ENCODE peak calls at places on chromosomes 5 and 9, in six cellular contexts. O is lung; Y is effector memory CD4-positive, alpha-beta T cell; A is heart right ventricle; M is naive thymus-derived CD4-positive, alpha-beta T cell; L is adrenal gland. Q is an unnamed sample. For H3K4me1 and H3K36me3, the result is how much of the 10 kb centered on the place peaks cover.

GRCh38 chr9:3200331-3200774 is 325.4 kb downstream of the RFX3 start:
- DNase-seq in M (no peak), A (no peak), L (no peak), Y (no peak), O (no peak), Q (no peak)

GRCh38 chr5:115487750-115488149 is 56.8 kb downstream of the FEM1C start:
- DNase-seq in A (no peak), M (no peak), L (no peak), Y (no peak), O (no peak), Q (no peak)

GRCh38 chr9:109910616-109911568 is 130.9 kb downstream of the PALM2AKAP2 start:
- DNase-seq in L (peak), O (no peak), A (no peak), Y (no peak), M (no peak), Q (no peak)

GRCh38 chr9:470041-470781 is 255.5 kb downstream of the DOCK8 start:
- DNase-seq in L (peak), A (peak), M (peak), O (peak), Y (peak), Q (peak)

GRCh38 chr9:118595719-118596305 is 773.4 kb downstream of the BRINP1 start:
- DNase-seq in M (no peak), L (peak), Y (no peak), O (no peak), A (no peak), Q (no peak)

GRCh38 chr9:74573792-74574191 is 76.7 kb downstream of the RORB start:
- DNase-seq in O (no peak), M (no peak), A (no peak), L (no peak), Y (no peak), Q (peak)

GRCh38 chr5:58265531-58265930 is 194.4 kb downstream of the PLK2 start:
- DNase-seq in L (no peak), Y (no peak), A (no peak), M (no peak), O (no peak), Q (no peak)

GRCh38 chr5:39980056-39980455 is 555.3 kb upstream of the DAB2 start:
- DNase-seq in O (no peak), Y (no peak), L (no peak), M (no peak), A (no peak), Q (no peak)

GRCh38 chr5:125269926-125270325 is 523.5 kb upstream of the ZNF608 start:
- DNase-seq in A (no peak), L (no peak), O (no peak), M (no peak), Y (no peak), Q (no peak)

GRCh38 chr9:74963043-74963442 is 10.3 kb upstream of the C9orf40 start:
- DNase-seq in M (no peak), O (no peak), Y (no peak), A (no peak), L (no peak), Q (no peak)

GRCh38 chr9:84755375-84755774 is 85.8 kb downstream of the NTRK2 start:
- DNase-seq in L (no peak), M (no peak), A (no peak), O (no peak), Y (no peak), Q (no peak)

GRCh38 chr9:130839237-130840111 is 4.4 kb downstream of the ABL1 start:
- DNase-seq in L (no peak), O (no peak), Y (no peak), A (no peak), M (no peak), Q (no peak)
- H3K4me1 ChIP-seq in L (half or more), O (under half), Y (under half), A (half or more), M (under half), Q (under half)

GRCh38 chr5:157063776-157064430 is 5.0 kb upstream of the HAVCR1 start:
- DNase-seq in A (no peak), O (no peak), L (no peak), M (no peak), Y (no peak), Q (no peak)
- H3K36me3 ChIP-seq in A (under half), O (under half), L (under half), M (under half), Y (under half), Q (under half)

GRCh38 chr5:159459951-159460538 is 129.8 kb upstream of the IL12B start:
- DNase-seq in O (no peak), A (no peak), M (no peak), L (no peak), Y (no peak), Q (no peak)
- H3K4me1 ChIP-seq in O (under half), A (under half), M (under half), L (under half), Y (under half), Q (under half)

GRCh38 chr5:75384218-75384617 is 47.2 kb downstream of the HMGCR start:
- DNase-seq in Y (no peak), L (no peak), A (no peak), M (no peak), O (no peak), Q (no peak)
- H3K36me3 ChIP-seq in Y (under half), L (under half), A (half or more), M (under half), O (under half), Q (under half)

GRCh38 chr9:22433691-22434090 is 12.9 kb upstream of the DMRTA1 start:
- DNase-seq in A (no peak), O (no peak), L (no peak), M (no peak), Y (no peak), Q (no peak)
- H3K4me1 ChIP-seq in A (under half), O (under half), L (under half), M (under half), Y (under half), Q (under half)

DNA sequence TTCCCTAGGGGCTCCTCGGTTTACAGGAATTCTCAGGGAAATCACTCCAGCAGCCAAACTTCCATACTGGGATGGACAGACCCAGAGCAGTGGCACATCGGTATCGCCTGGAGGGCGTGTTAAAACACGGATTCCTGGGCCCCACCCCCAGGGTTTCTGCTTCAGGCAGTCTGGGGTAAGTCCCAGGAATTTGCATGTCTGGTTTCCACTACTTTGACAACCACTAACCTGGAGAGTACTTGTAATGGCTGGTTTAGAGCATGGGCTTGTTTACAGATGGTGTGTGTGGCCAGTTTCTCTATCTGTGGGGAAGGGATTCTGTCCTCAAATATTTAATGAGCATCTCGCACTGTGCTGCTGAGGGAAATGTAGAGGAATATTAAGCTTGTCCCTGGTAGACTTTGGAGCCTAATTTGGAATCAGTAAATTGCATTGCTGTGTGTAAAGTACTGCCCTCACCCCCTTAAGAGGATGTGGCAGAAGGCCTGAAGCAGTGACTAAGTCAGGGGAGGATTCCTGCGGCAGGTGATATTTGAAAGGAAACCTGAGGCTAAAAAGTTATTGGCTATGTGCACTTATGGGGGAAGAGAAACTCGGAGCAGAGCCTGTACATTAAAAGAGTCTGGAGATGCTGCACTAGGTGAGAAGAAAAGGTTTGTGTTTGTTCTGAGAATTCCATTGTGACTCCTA is 18.6 kb upstream of the TJP2 start:
- DNase-seq in M (no peak), A (no peak), L (no peak), Y (no peak), O (peak), Q (no peak)
- H3K36me3 ChIP-seq in M (under half), A (under half), L (under half), Y (under half), O (under half), Q (under half)

GRCh38 chr9:87534957-87535356 is 37.3 kb downstream of the DAPK1 start:
- DNase-seq in Y (no peak), M (no peak), O (no peak), L (no peak), A (no peak), Q (no peak)
- H3K4me1 ChIP-seq in Y (under half), M (under half), O (under half), L (under half), A (under half), Q (under half)

GRCh38 chr9:89342948-89343347 is 24.6 kb downstream of the SECISBP2 start:
- DNase-seq in M (no peak), A (no peak), O (no peak), Y (no peak), L (no peak), Q (no peak)

GRCh38 chr9:89345476-89345875 is 27.2 kb downstream of the SECISBP2 start:
- DNase-seq in A (no peak), O (no peak), L (no peak), M (no peak), Y (no peak), Q (no peak)

GRCh38 chr9:89340332-89340731 is 22.0 kb downstream of the SECISBP2 start:
- DNase-seq in L (no peak), O (no peak), A (no peak), M (no peak), Y (no peak), Q (peak)

GRCh38 chr9:89339807-89340206 is 21.5 kb downstream of the SECISBP2 start:
- DNase-seq in L (no peak), O (no peak), Y (no peak), A (no peak), M (no peak), Q (peak)

DNA sequence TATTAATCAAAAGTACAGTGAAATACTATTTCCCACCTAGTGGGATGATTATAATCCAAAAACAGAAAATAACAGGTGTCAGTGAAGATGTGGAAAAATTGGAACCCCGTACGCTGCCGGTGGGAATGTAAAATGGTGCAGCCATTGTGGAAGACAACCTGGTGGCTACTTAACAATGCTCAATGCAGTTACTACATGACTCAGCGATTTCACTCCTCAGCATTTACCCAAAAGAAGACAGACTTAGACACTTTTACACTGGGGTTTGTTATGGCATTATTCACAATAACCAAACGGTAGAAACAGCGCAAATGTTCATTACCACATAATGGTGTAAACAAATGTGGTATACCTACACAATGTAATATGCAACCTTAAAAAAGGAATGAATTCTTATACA is 23.9 kb downstream of the SECISBP2 start:
- DNase-seq in M (no peak), L (no peak), O (no peak), A (no peak), Y (no peak), Q (no peak)
- H3K36me3 ChIP-seq in M (under half), L (half or more), O (under half), A (half or more), Y (half or more), Q (under half)

DNA sequence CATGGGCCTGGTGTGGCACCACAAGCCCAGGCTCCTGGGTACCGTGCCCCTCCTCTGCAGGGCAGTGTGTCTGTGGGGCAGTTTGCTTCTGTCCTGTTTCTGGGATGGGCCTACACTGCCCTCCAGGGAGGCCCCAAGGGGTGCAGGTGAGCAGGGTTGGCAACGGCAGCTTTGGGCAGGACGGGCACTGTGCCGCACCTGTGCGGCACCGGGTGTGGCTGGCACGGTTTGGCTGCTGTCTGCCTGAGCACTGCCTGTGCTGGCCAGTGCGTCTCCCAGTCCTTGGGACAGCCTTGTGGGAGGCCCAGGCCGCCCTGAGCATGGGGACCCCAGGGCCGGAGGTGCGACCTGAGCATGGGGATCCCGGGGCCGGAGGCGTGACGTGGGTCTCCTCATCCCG is 37.2 kb downstream of the RXRA start:
- DNase-seq in Y (no peak), M (no peak), O (no peak), L (no peak), A (no peak), Q (no peak)
- H3K4me1 ChIP-seq in Y (under half), M (under half), O (half or more), L (half or more), A (half or more), Q (under half)

GRCh38 chr5:98877600-98877999 is 51.2 kb downstream of the CHD1 start:
- DNase-seq in O (no peak), Y (no peak), L (no peak), M (no peak), A (no peak), Q (no peak)

GRCh38 chr5:98880151-98880550 is 48.7 kb downstream of the CHD1 start:
- DNase-seq in A (no peak), L (no peak), O (no peak), M (no peak), Y (no peak), Q (no peak)

DNA sequence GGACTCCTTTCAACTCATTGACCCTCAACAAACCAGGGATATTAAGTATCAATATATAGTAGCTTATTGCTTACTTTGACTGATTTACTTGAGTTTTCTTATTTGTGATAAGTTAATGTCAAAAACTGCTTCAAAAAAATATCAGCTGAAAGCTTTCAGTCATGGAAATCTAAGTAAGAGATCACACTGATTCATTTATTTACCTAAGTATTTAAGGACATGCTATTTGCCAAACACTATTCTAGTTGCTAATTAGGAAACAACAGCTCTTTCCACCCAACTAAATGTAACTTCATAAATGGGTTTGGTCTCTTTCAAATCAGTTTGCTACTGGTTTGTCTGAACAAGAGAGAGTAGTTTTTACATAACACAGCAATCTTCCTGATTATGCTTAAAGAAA is 48.2 kb downstream of the CHD1 start:
- DNase-seq in M (no peak), O (no peak), A (no peak), L (no peak), Y (no peak), Q (no peak)
- H3K36me3 ChIP-seq in M (half or more), O (under half), A (half or more), L (half or more), Y (half or more), Q (under half)